ENCODE peak calls at places on chromosomes 4 and X, in six cellular contexts. O is activated effector memory CD4-positive, alpha-beta T cell treated with Interleukin-2 at 50 U/mL for 16 hours; I is MG63; Q is T-helper 9 cell; W is lung microvascular endothelial cell; D is ELR. G is an unnamed sample.
A peak's percentile ranks its signal among the peaks of the same experiment; 100 is the strongest.

GRCh38 chr4:40750461-40751258 is 905 bp downstream of the NSUN7 start:
- DNase-seq in O (no peak), I (no peak), Q (no peak), W (no peak), D (peak; percentile 10), G (peak; percentile 29)

GRCh38 chr4:135277980-135278315 is 1076.4 kb upstream of the PABPC4L start:
- DNase-seq in O (no peak), I (no peak), Q (no peak), W (no peak), D (no peak), G (no peak)

GRCh38 chrX:24124227-24124799 is 25.2 kb upstream of the ZFX start:
- DNase-seq in O (no peak), I (no peak), Q (no peak), W (peak; percentile 23), D (no peak), G (no peak)

GRCh38 chrX:97074400-97074799 is 190.7 kb downstream of the RPA4 start:
- DNase-seq in O (no peak), I (no peak), Q (no peak), W (no peak), D (no peak), G (no peak)

GRCh38 chr4:48642421-48643144 is 137.5 kb downstream of the FRYL start:
- DNase-seq in O (no peak), I (no peak), Q (no peak), W (peak; percentile 78), D (no peak), G (no peak)

GRCh38 chr4:34196375-34196774 is 2047.9 kb downstream of the ARAP2 start:
- DNase-seq in O (no peak), I (no peak), Q (no peak), W (no peak), D (no peak), G (no peak)

GRCh38 chr4:8200302-8200975 is 1.3 kb downstream of the SH3TC1 start:
- DNase-seq in O (peak; percentile 31), I (no peak), Q (peak; percentile 22), W (peak; percentile 82), D (no peak), G (peak; percentile 69)

GRCh38 chr4:176193898-176194297 is 1.5 kb downstream of the SPATA4 start:
- DNase-seq in O (no peak), I (peak; percentile 26), Q (no peak), W (peak; percentile 69), D (peak; percentile 95), G (peak; percentile 93)

GRCh38 chr4:183256756-183257385 is 63.2 kb downstream of the CLDN22 start:
- DNase-seq in O (peak; percentile 9), I (peak; percentile 46), Q (peak; percentile 21), W (peak; percentile 63), D (peak; percentile 60), G (peak; percentile 59)

GRCh38 chr4:190016369-190017289 is 10.4 kb downstream of the FRG2 start:
- DNase-seq in O (no peak), I (no peak), Q (no peak), W (no peak), D (no peak), G (no peak)

GRCh38 chr4:146916479-146917076 is 29.1 kb downstream of the TTC29 start:
- DNase-seq in O (no peak), I (no peak), Q (no peak), W (peak; percentile 44), D (peak; percentile 55), G (peak; percentile 47)

GRCh38 chrX:119871245-119871598 is 311 bp downstream of the RNF113A start:
- DNase-seq in O (no peak), I (peak; percentile 8), Q (peak; percentile 23), W (no peak), D (no peak), G (no peak)

GRCh38 chr4:42750091-42750490 is 93.2 kb upstream of the ATP8A1 start:
- DNase-seq in O (no peak), I (no peak), Q (peak; percentile 7), W (no peak), D (no peak), G (no peak)

GRCh38 chr4:6937748-6938147 is 28.1 kb downstream of the TBC1D14 start:
- DNase-seq in O (no peak), I (no peak), Q (no peak), W (no peak), D (no peak), G (no peak)

GRCh38 chr4:80237992-80238391 is 28.5 kb upstream of the FGF5 start:
- DNase-seq in O (no peak), I (peak; percentile 80), Q (no peak), W (peak; percentile 96), D (peak; percentile 96), G (peak; percentile 92)

GRCh38 chr4:125191252-125191651 is 123.5 kb upstream of the FAT4 start:
- DNase-seq in O (no peak), I (no peak), Q (no peak), W (peak; percentile 34), D (peak; percentile 72), G (no peak)

GRCh38 chrX:9327747-9328145 is 137.1 kb upstream of the TBL1X start:
- DNase-seq in O (no peak), I (peak; percentile 48), Q (no peak), W (no peak), D (peak; percentile 90), G (peak; percentile 79)

GRCh38 chrX:15334561-15334960 is 762 bp downstream of the PIGA start:
- DNase-seq in O (no peak), I (peak; percentile 2), Q (no peak), W (peak; percentile 25), D (peak; percentile 42), G (peak; percentile 55)

GRCh38 chr4:47662975-47663374 is 174.9 kb downstream of the CORIN start:
- DNase-seq in O (no peak), I (no peak), Q (no peak), W (peak; percentile 20), D (peak; percentile 54), G (peak; percentile 15)

GRCh38 chr4:158350161-158350560 is 139.9 kb downstream of the TMEM144 start:
- DNase-seq in O (no peak), I (no peak), Q (no peak), W (no peak), D (no peak), G (no peak)

GRCh38 chr4:52643846-52644245 is 15.3 kb downstream of the USP46 start:
- DNase-seq in O (no peak), I (peak; percentile 99), Q (no peak), W (peak; percentile 68), D (no peak), G (peak; percentile 93)

GRCh38 chr4:148515248-148515647 is 73.0 kb upstream of the NR3C2 start:
- DNase-seq in O (no peak), I (no peak), Q (no peak), W (peak; percentile 97), D (peak; percentile 89), G (peak; percentile 91)

GRCh38 chrX:115494133-115494532 is 66.8 kb upstream of the PLS3 start:
- DNase-seq in O (no peak), I (no peak), Q (no peak), W (no peak), D (no peak), G (no peak)

GRCh38 chrX:74458738-74459137 is 37.4 kb downstream of the SLC16A2 start:
- DNase-seq in O (no peak), I (no peak), Q (no peak), W (no peak), D (peak; percentile 84), G (peak; percentile 68)

GRCh38 chr4:38069271-38069760 is 109.1 kb downstream of the PTTG2 start:
- DNase-seq in O (peak; percentile 8), I (no peak), Q (no peak), W (peak; percentile 51), D (peak; percentile 18), G (peak; percentile 51)

GRCh38 chr4:121594796-121595526 is 101.8 kb downstream of the ANXA5 start:
- DNase-seq in O (no peak), I (peak; percentile 1), Q (no peak), W (peak; percentile 96), D (peak; percentile 55), G (peak; percentile 90)

GRCh38 chr4:68463796-68464195 is 16.5 kb downstream of the TMPRSS11E start:
- DNase-seq in O (no peak), I (no peak), Q (no peak), W (no peak), D (peak; percentile 60), G (peak; percentile 33)

GRCh38 chr4:139740531-139741041 is 75.0 kb downstream of the MGST2 start:
- DNase-seq in O (no peak), I (peak; percentile 66), Q (no peak), W (peak; percentile 92), D (peak; percentile 57), G (no peak)

GRCh38 chr4:183751081-183751480 is 92.0 kb downstream of the TRAPPC11 start:
- DNase-seq in O (no peak), I (no peak), Q (no peak), W (no peak), D (no peak), G (no peak)

GRCh38 chrX:30971761-30972603 is 82.9 kb upstream of the TAB3 start:
- DNase-seq in O (no peak), I (peak; percentile 26), Q (no peak), W (peak; percentile 34), D (peak; percentile 45), G (peak; percentile 53)

GRCh38 chrX:133359466-133359865 is 55.8 kb downstream of the GPC4 start:
- DNase-seq in O (no peak), I (no peak), Q (no peak), W (no peak), D (no peak), G (no peak)

GRCh38 chr4:26204249-26204825 is 116.5 kb upstream of the RBPJ start:
- DNase-seq in O (peak; percentile 19), I (no peak), Q (no peak), W (no peak), D (no peak), G (no peak)

GRCh38 chr4:56979674-56980073 is 978 bp downstream of the POLR2B start:
- DNase-seq in O (peak; percentile 18), I (peak; percentile 8), Q (peak; percentile 10), W (peak; percentile 74), D (peak; percentile 50), G (peak; percentile 62)

G was measured in kidney tubule cell.